ENCODE peak calls at places on chromosomes 12 and 14, in four cellular contexts. One of them, this sample, is unnamed.
A peak's percentile ranks its signal among the peaks of the same experiment; 100 is the strongest.

GRCh38 chr12:127550271-127550670 is 716.7 kb upstream of the TMEM132C start:
- DNase-seq in H1: no peak
- DNase-seq in K562: no peak
- DNase-seq in HepG2: no peak
- DNase-seq in this sample: no peak

GRCh38 chr14:77043177-77043983 is 14.9 kb upstream of the IRF2BPL start:
- DNase-seq in H1: no peak
- DNase-seq in K562: peak; percentile 54
- DNase-seq in HepG2: peak; percentile 89
- DNase-seq in this sample: peak; percentile 49

GRCh38 chr14:103078420-103078749 is 5.6 kb upstream of the LBHD2 start:
- DNase-seq in H1: no peak
- DNase-seq in K562: peak; percentile 87
- DNase-seq in HepG2: peak; percentile 73
- DNase-seq in this sample: peak; percentile 87

GRCh38 chr12:6285063-6285477 is 25.4 kb upstream of the PLEKHG6 start:
- DNase-seq in H1: peak; percentile 85
- DNase-seq in K562: peak; percentile 78
- DNase-seq in HepG2: peak; percentile 70
- DNase-seq in this sample: peak; percentile 95

GRCh38 chr12:57243521-57244305 is 7.3 kb downstream of the STAC3 start:
- DNase-seq in H1: peak; percentile 97
- DNase-seq in K562: peak; percentile 92
- DNase-seq in HepG2: peak; percentile 54
- DNase-seq in this sample: peak; percentile 91

GRCh38 chr14:44657688-44658388 is 150.8 kb upstream of the FSCB start:
- DNase-seq in H1: no peak
- DNase-seq in K562: no peak
- DNase-seq in HepG2: peak; percentile 4
- DNase-seq in this sample: no peak

GRCh38 chr12:14957769-14958168 is 3.6 kb downstream of the ARHGDIB start:
- DNase-seq in H1: no peak
- DNase-seq in K562: no peak
- DNase-seq in HepG2: no peak
- DNase-seq in this sample: no peak

GRCh38 chr12:2291182-2291832 is 238.5 kb downstream of the CACNA1C start:
- DNase-seq in H1: peak; percentile 79
- DNase-seq in K562: peak; percentile 51
- DNase-seq in HepG2: peak; percentile 33
- DNase-seq in this sample: peak; percentile 60

GRCh38 chr12:13368971-13369370 is 172.4 kb downstream of the EMP1 start:
- DNase-seq in H1: peak; percentile 36
- DNase-seq in K562: no peak
- DNase-seq in HepG2: no peak
- DNase-seq in this sample: no peak

GRCh38 chr12:114681149-114681849 is 2.7 kb downstream of the TBX3 start:
- DNase-seq in H1: no peak
- DNase-seq in K562: no peak
- DNase-seq in HepG2: no peak
- DNase-seq in this sample: no peak

GRCh38 chr12:3186546-3187237 is 109.5 kb downstream of the TSPAN9 start:
- DNase-seq in H1: no peak
- DNase-seq in K562: no peak
- DNase-seq in HepG2: no peak
- DNase-seq in this sample: no peak

GRCh38 chr14:89947344-89947743 is 7.2 kb downstream of the EFCAB11 start:
- DNase-seq in H1: no peak
- DNase-seq in K562: no peak
- DNase-seq in HepG2: no peak
- DNase-seq in this sample: no peak

GRCh38 chr12:56267443-56268071 is 815 bp downstream of the COQ10A start:
- DNase-seq in H1: no peak
- DNase-seq in K562: peak; percentile 52
- DNase-seq in HepG2: peak; percentile 44
- DNase-seq in this sample: no peak

GRCh38 chr14:101843665-101844064 is 82.2 kb downstream of the PPP2R5C start:
- DNase-seq in H1: no peak
- DNase-seq in K562: no peak
- DNase-seq in HepG2: no peak
- DNase-seq in this sample: peak; percentile 24

GRCh38 chr12:95611676-95612309 is 60.5 kb upstream of the USP44 start:
- DNase-seq in H1: no peak
- DNase-seq in K562: no peak
- DNase-seq in HepG2: peak; percentile 62
- DNase-seq in this sample: peak; percentile 46

GRCh38 chr12:104664368-104664767 is 207.6 kb downstream of the CHST11 start:
- DNase-seq in H1: no peak
- DNase-seq in K562: no peak
- DNase-seq in HepG2: no peak
- DNase-seq in this sample: no peak

GRCh38 chr12:104665296-104665695 is 208.5 kb downstream of the CHST11 start:
- DNase-seq in H1: no peak
- DNase-seq in K562: no peak
- DNase-seq in HepG2: no peak
- DNase-seq in this sample: no peak

GRCh38 chr12:104659058-104659457 is 202.3 kb downstream of the CHST11 start:
- DNase-seq in H1: no peak
- DNase-seq in K562: no peak
- DNase-seq in HepG2: no peak
- DNase-seq in this sample: no peak

GRCh38 chr12:104662908-104663307 is 206.2 kb downstream of the CHST11 start:
- DNase-seq in H1: no peak
- DNase-seq in K562: no peak
- DNase-seq in HepG2: no peak
- DNase-seq in this sample: no peak

GRCh38 chr12:104662203-104662602 is 205.5 kb downstream of the CHST11 start:
- DNase-seq in H1: no peak
- DNase-seq in K562: no peak
- DNase-seq in HepG2: no peak
- DNase-seq in this sample: no peak
- TF ChIP-seq MAX in H1: no peak
- TF ChIP-seq MAX in K562: no peak
- TF ChIP-seq MAX in HepG2: no peak
- TF ChIP-seq MAX in this sample: peak; percentile 72

DNA sequence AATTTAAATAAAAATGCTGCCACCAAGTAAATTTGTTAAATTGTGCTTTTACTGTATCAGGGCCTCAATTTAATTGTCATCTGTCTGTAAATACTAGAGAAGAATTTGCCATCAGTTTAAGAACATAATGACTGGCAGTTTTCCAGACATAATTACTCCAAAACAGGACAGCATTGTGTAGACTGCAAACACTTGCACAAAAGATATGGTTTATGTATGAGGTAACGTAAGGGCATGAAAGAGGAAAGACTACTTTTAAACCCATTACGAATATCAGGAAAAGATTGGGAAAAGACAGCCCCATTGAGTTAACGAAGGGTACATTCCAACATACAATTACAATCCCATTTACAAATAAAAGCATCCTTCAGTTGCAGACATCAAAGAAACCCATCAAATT is 59.8 kb upstream of the KRR1 start:
- DNase-seq in H1: no peak
- DNase-seq in K562: no peak
- DNase-seq in HepG2: peak; percentile 40
- DNase-seq in this sample: no peak
- TF ChIP-seq CHD2 in H1: no peak
- TF ChIP-seq CHD2 in K562: no peak
- TF ChIP-seq CHD2 in HepG2: no peak
- TF ChIP-seq CHD2 in this sample: no peak

DNA sequence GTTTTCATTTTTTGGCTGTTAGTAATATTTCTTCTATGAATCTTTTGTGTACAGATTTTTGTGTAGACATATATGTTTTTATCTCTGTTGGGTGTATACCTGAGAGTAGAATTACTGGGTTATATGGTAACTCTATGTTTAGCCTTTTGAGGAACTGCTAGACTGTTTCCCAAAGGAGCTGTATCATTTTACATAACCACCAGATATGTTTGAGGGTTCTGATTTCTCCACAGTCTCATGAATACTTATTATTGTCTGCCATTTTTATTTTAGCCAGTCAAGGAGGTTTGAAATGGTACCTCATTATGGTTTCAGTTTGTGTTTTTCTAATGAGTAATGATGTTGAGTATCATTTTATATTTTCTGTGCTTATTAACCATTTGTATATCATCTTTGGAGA is 1.9 kb downstream of the PCNX4 start:
- DNase-seq in H1: no peak
- DNase-seq in K562: no peak
- DNase-seq in HepG2: no peak
- DNase-seq in this sample: no peak
- TF ChIP-seq RNF2 in H1: no peak
- TF ChIP-seq RNF2 in K562: no peak
- TF ChIP-seq RNF2 in HepG2: no peak
- TF ChIP-seq RNF2 in this sample: no peak

DNA sequence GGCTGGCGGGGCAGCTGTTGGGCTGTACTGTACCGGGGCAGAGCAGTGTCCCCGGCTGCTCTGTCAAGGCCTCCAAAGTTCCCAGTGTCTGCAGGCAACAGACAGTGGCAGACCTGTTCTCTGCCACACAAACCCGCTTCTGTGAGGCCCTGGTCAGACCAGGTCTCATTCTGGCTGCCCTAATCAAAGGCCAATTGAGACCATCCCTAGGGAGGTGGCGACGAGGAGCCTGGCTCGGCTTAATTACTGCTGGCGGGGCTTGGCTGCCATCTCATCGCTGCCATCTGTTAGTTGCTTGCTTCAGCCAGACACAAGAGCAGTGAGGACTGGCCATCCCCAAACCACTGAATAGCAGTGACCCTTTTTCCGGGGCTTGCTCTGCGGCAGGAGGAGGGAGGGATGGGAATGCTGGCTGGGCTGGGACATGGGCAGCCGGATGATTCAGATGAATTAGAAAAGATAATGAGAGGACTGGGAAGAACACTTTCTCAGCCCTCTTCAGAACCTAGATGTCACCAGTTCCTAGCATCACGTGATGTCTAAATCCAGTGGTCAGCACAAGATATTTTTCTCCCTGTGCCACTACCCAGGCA is 24.5 kb downstream of the ERG28 start:
- DNase-seq in H1: no peak
- DNase-seq in K562: no peak
- DNase-seq in HepG2: no peak
- DNase-seq in this sample: no peak
- TF ChIP-seq MAX in H1: no peak
- TF ChIP-seq MAX in K562: no peak
- TF ChIP-seq MAX in HepG2: no peak
- TF ChIP-seq MAX in this sample: no peak

GRCh38 chr12:48996794-48997718 is 2.1 kb downstream of the DDN start:
- DNase-seq in H1: peak; percentile 89
- DNase-seq in K562: peak; percentile 88
- DNase-seq in HepG2: peak; percentile 65
- DNase-seq in this sample: peak; percentile 83

GRCh38 chr12:48998497-48999353 is 450 bp downstream of the DDN start:
- DNase-seq in H1: peak; percentile 82
- DNase-seq in K562: peak; percentile 36
- DNase-seq in HepG2: no peak
- DNase-seq in this sample: peak; percentile 60

GRCh38 chr12:48999371-49000131 is at the start of gene DDN:
- DNase-seq in H1: peak; percentile 72
- DNase-seq in K562: peak; percentile 72
- DNase-seq in HepG2: no peak
- DNase-seq in this sample: no peak

GRCh38 chr12:49000346-49000745 is 1.2 kb upstream of the DDN start:
- DNase-seq in H1: no peak
- DNase-seq in K562: no peak
- DNase-seq in HepG2: no peak
- DNase-seq in this sample: no peak

DNA sequence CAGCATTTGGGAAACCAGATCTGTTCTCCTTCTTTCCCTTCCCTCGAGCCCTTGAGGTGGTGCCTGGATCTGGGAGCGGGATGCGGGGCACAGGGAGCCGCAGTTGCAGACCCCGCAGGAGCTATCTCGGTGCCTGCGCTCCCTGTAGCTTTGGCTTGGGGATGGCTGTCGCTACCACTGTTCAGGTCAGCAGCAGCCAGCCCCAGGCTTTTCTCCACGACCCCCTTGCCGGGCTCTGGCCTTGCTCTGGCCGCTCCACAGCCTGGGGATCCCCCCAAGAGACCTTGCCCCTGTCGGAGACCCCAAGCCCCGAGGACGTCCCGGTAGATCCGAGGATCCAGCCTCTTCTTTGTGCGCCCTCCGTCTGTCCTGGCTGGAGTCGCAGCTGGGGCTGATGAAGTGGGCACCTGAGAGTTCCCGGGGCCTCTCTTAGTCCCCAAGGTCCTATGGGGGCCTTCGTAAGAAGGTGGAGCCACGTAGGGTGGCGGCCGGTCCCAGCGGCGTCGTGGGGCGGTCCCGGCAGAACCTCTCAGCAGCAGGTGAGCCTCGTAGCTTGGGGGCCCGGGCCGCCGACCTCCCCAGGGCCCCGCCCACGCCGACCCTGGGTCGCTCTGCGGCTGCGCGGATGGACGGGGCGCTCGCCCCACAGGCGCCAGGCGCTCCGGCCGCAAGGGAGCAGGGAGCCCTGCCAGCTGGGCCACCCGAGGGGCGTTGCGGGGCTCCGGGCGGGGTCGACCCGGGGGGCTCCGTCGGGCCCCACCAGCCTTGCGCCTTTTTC is 1.3 kb downstream of the DDN start:
- DNase-seq in H1: peak; percentile 84
- DNase-seq in K562: peak; percentile 34
- DNase-seq in HepG2: no peak
- DNase-seq in this sample: peak; percentile 55
- TF ChIP-seq CHD2 in H1: no peak
- TF ChIP-seq CHD2 in K562: no peak
- TF ChIP-seq CHD2 in HepG2: no peak
- TF ChIP-seq CHD2 in this sample: no peak

GRCh38 chr12:53172352-53172751 is 8.2 kb upstream of the ZNF740 start:
- DNase-seq in H1: no peak
- DNase-seq in K562: no peak
- DNase-seq in HepG2: no peak
- DNase-seq in this sample: no peak
- TF ChIP-seq RNF2 in H1: no peak
- TF ChIP-seq RNF2 in K562: no peak
- TF ChIP-seq RNF2 in HepG2: no peak
- TF ChIP-seq RNF2 in this sample: no peak

DNA sequence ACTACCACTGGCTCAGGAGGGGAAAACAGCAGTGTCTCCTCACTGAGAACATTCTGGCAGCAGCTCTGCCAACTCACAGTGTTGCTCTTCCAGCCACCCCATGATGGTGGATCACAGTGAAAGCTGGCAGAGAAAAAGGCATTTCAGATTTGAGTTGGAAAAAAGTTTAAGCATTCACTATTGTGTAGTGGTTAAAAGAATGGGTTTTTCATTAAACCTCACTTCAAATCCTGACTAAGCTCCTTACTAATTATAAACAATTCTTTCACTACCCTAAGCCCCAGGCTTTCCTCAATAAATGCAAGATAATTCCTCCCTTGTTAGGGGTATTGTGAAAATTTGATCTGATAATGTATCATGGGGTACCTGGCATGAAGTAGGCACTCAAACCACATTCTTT is 518.1 kb downstream of the SNAPC1 start:
- DNase-seq in H1: no peak
- DNase-seq in K562: no peak
- DNase-seq in HepG2: no peak
- DNase-seq in this sample: no peak
- TF ChIP-seq MAX in H1: no peak
- TF ChIP-seq MAX in K562: no peak
- TF ChIP-seq MAX in HepG2: no peak
- TF ChIP-seq MAX in this sample: no peak